ENCODE peak calls at places on chromosomes 2 and 18, in four cellular contexts. S, T, H and Q are unnamed samples.

GRCh38 chr2:127173073-127173472 is 47.0 kb downstream of the CYP27C1 start:
- DNase-seq in S (peak; percentile 83), T (no peak), H (no peak), Q (no peak)

GRCh38 chr2:55620123-55620779 is 2.8 kb upstream of the PPP4R3B start:
- DNase-seq in S (no peak), T (no peak), H (no peak), Q (peak; percentile 16)

GRCh38 chr2:101263377-101263800 is 10.7 kb downstream of the CNOT11 start:
- DNase-seq in S (no peak), T (no peak), H (no peak), Q (no peak)

GRCh38 chr2:239716536-239717318 is 308.4 kb downstream of the NDUFA10 start:
- DNase-seq in S (peak; percentile 69), T (peak; percentile 13), H (no peak), Q (no peak)

GRCh38 chr2:159904565-159905281 is 106.7 kb upstream of the CD302 start:
- DNase-seq in S (no peak), T (peak; percentile 36), H (no peak), Q (no peak)

GRCh38 chr2:111031546-111032484 is 88.9 kb upstream of the BCL2L11 start:
- DNase-seq in S (no peak), T (no peak), H (no peak), Q (no peak)

GRCh38 chr2:151996243-151997003 is 102.4 kb downstream of the CACNB4 start:
- DNase-seq in S (no peak), T (peak; percentile 49), H (no peak), Q (no peak)

GRCh38 chr18:29181151-29181901 is 1004.4 kb upstream of the CDH2 start:
- DNase-seq in S (no peak), T (peak; percentile 61), H (no peak), Q (peak; percentile 6)

GRCh38 chr2:31318360-31319336 is 84.7 kb downstream of the EHD3 start:
- DNase-seq in S (peak; percentile 70), T (peak; percentile 38), H (peak; percentile 30), Q (peak; percentile 78)

GRCh38 chr18:50399582-50399981 is 24.7 kb downstream of the SKA1 start:
- DNase-seq in S (no peak), T (no peak), H (no peak), Q (no peak)
- H3K4me1 ChIP-seq in S (no peaks in the 10 kb centered on the region), T (peaks cover 12% of the 10 kb centered on the region), H (no peaks in the 10 kb centered on the region), Q (no peaks in the 10 kb centered on the region)

GRCh38 chr2:62745891-62746481 is 40.5 kb downstream of the EHBP1 start:
- DNase-seq in S (no peak), T (no peak), H (no peak), Q (no peak)
- H3K4me3 ChIP-seq in S (no peak overlapping the region), T (no peak overlapping the region), H (no peak overlapping the region), Q (no peak overlapping the region)

GRCh38 chr2:191166111-191166755 is 15.4 kb upstream of the STAT4 start:
- DNase-seq in S (no peak), T (no peak), H (no peak), Q (peak; percentile 29)
- H3K27ac ChIP-seq in S (no peak overlapping the region), T (peak overlapping the region; percentile 8), H (no peak overlapping the region), Q (no peak overlapping the region)

GRCh38 chr2:231667497-231667896 is 40.8 kb upstream of the PTMA start:
- DNase-seq in S (no peak), T (no peak), H (no peak), Q (no peak)

GRCh38 chr2:231670892-231671616 is 37.3 kb upstream of the PTMA start:
- DNase-seq in S (peak; percentile 71), T (no peak), H (no peak), Q (peak; percentile 25)

GRCh38 chr2:231666171-231667095 is 41.9 kb upstream of the PTMA start:
- DNase-seq in S (peak; percentile 99), T (peak; percentile 80), H (peak; percentile 86), Q (peak; percentile 41)

GRCh38 chr2:231667096-231667427 is 41.3 kb upstream of the PTMA start:
- DNase-seq in S (no peak), T (no peak), H (no peak), Q (no peak)

GRCh38 chr2:231668981-231669380 is 39.3 kb upstream of the PTMA start:
- DNase-seq in S (no peak), T (no peak), H (no peak), Q (no peak)
- H3K4me1 ChIP-seq in S (peaks cover 61% of the 10 kb centered on the region), T (no peaks in the 10 kb centered on the region), H (peaks cover 53% of the 10 kb centered on the region), Q (peaks cover 25% of the 10 kb centered on the region)

DNA sequence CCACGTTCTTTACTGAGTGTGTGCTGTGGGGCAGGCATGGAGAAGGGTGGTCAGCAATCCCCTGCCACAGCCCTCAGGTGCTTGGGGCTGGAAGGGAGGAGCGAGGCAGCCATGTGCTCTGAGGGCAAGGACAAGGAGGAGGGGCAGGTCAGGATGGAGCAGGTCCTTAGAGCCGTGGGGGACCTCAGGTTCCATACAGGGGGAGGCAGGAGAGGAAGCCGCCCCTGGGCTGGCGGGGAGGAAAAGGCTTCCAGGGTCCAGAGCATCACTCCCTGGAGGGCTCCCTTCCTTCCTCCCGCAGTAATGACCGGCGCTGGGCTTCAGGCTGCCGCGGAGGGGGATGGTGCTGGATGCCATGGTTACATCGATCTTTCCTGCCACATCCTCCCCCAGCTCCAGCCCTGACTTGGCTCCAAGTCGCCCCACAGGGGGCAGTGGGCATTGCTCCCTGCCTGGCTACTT is 6.6 kb downstream of the GAREM2 start:
- DNase-seq in S (no peak), T (no peak), H (no peak), Q (no peak)
- H3K4me3 ChIP-seq in S (peak overlapping the region; percentile 57), T (no peak overlapping the region), H (no peak overlapping the region), Q (no peak overlapping the region)

GRCh38 chr18:59898609-59899297 is 1.0 kb upstream of the PMAIP1 start:
- DNase-seq in S (no peak), T (no peak), H (no peak), Q (no peak)
- H3K27ac ChIP-seq in S (peak overlapping the region; percentile 80), T (no peak overlapping the region), H (peak overlapping the region; percentile 95), Q (peak overlapping the region; percentile 91)

GRCh38 chr2:241601841-241602240 is 35.1 kb downstream of the THAP4 start:
- DNase-seq in S (no peak), T (no peak), H (no peak), Q (no peak)

GRCh38 chr2:241602720-241603119 is 34.2 kb downstream of the THAP4 start:
- DNase-seq in S (no peak), T (no peak), H (no peak), Q (no peak)

GRCh38 chr2:241606186-241606585 is 30.8 kb downstream of the THAP4 start:
- DNase-seq in S (no peak), T (no peak), H (no peak), Q (no peak)

GRCh38 chr2:241607162-241607885 is 29.6 kb downstream of the THAP4 start:
- DNase-seq in S (no peak), T (no peak), H (no peak), Q (no peak)

GRCh38 chr2:241603686-241604085 is 33.3 kb downstream of the THAP4 start:
- DNase-seq in S (no peak), T (no peak), H (no peak), Q (no peak)
- H3K4me1 ChIP-seq in S (no peaks in the 10 kb centered on the region), T (no peaks in the 10 kb centered on the region), H (no peaks in the 10 kb centered on the region), Q (no peaks in the 10 kb centered on the region)

GRCh38 chr2:54579061-54579681 is 123.0 kb downstream of the SPTBN1 start:
- DNase-seq in S (no peak), T (no peak), H (no peak), Q (no peak)
- H3K4me3 ChIP-seq in S (no peak overlapping the region), T (no peak overlapping the region), H (peak overlapping the region; percentile 45), Q (no peak overlapping the region)

GRCh38 chr2:196234672-196235071 is 63.3 kb upstream of the STK17B start:
- DNase-seq in S (no peak), T (no peak), H (peak; percentile 47), Q (peak; percentile 78)

GRCh38 chr2:196230051-196230450 is 58.7 kb upstream of the STK17B start:
- DNase-seq in S (no peak), T (no peak), H (no peak), Q (no peak)

GRCh38 chr2:196230460-196230859 is 59.1 kb upstream of the STK17B start:
- DNase-seq in S (no peak), T (no peak), H (no peak), Q (no peak)

GRCh38 chr2:196233033-196233807 is 61.8 kb upstream of the STK17B start:
- DNase-seq in S (peak; percentile 68), T (peak; percentile 58), H (no peak), Q (peak; percentile 93)

GRCh38 chr2:196233808-196234501 is 62.6 kb upstream of the STK17B start:
- DNase-seq in S (no peak), T (no peak), H (peak; percentile 60), Q (peak; percentile 90)
- H3K27ac ChIP-seq in S (peak overlapping the region; percentile 23), T (no peak overlapping the region), H (peak overlapping the region; percentile 50), Q (peak overlapping the region; percentile 92)